ENCODE peak calls at places on chromosome 19, in eight cellular contexts. D is A172, C is body of pancreas, X is HT1080, P is T-cell, Z is Caco-2, S is cardiac fibroblast, F is foreskin fibroblast. L is an unnamed sample.

GRCh38 chr19:10344780-10345179 is 5.4 kb upstream of the ICAM3 start:
- DNase-seq in D (no peak), C (no peak), X (no peak), P (no peak), Z (no peak), S (no peak), F (peak; percentile 64), L (no peak)

GRCh38 chr19:6725513-6726231 is 5.2 kb upstream of the C3 start:
- DNase-seq in D (no peak), C (peak; percentile 55), X (no peak), P (no peak), Z (no peak), S (no peak), F (no peak), L (no peak)

GRCh38 chr19:46728693-46729339 is 11.9 kb upstream of the PRKD2 start:
- DNase-seq in D (no peak), C (peak; percentile 74), X (peak; percentile 57), P (peak; percentile 70), Z (peak; percentile 51), S (peak; percentile 69), F (peak; percentile 82), L (peak; percentile 45)

GRCh38 chr19:46718157-46718933 is 1.4 kb upstream of the PRKD2 start:
- DNase-seq in D (no peak), C (peak; percentile 51), X (no peak), P (peak; percentile 31), Z (no peak), S (no peak), F (peak; percentile 52), L (no peak)

GRCh38 chr19:2288743-2289713 is 7.1 kb upstream of the PEAK3 start:
- DNase-seq in D (no peak), C (no peak), X (no peak), P (no peak), Z (no peak), S (no peak), F (no peak), L (no peak)

GRCh38 chr19:36142046-36142445 is 2.2 kb downstream of the CAPNS1 start:
- DNase-seq in D (no peak), C (no peak), X (no peak), P (no peak), Z (no peak), S (no peak), F (no peak), L (no peak)

GRCh38 chr19:8097198-8097597 is 44.6 kb downstream of the CCL25 start:
- DNase-seq in D (no peak), C (no peak), X (no peak), P (no peak), Z (no peak), S (no peak), F (no peak), L (no peak)

GRCh38 chr19:45276284-45276687 is 25.2 kb downstream of the MARK4 start:
- DNase-seq in D (no peak), C (no peak), X (no peak), P (no peak), Z (no peak), S (peak; percentile 39), F (peak; percentile 22), L (no peak)

GRCh38 chr19:29617336-29618266 is 11.5 kb downstream of the POP4 start:
- DNase-seq in D (no peak), C (no peak), X (no peak), P (no peak), Z (no peak), S (no peak), F (no peak), L (no peak)

GRCh38 chr19:33032218-33032781 is 32.4 kb downstream of the RHPN2 start:
- DNase-seq in D (no peak), C (no peak), X (no peak), P (no peak), Z (peak; percentile 57), S (no peak), F (no peak), L (no peak)

GRCh38 chr19:48918801-48919247 is 14.7 kb upstream of the DHDH start:
- DNase-seq in D (no peak), C (no peak), X (peak; percentile 32), P (no peak), Z (peak; percentile 64), S (no peak), F (peak; percentile 38), L (no peak)

GRCh38 chr19:952680-953500 is 27.1 kb downstream of the ARID3A start:
- DNase-seq in D (no peak), C (peak; percentile 63), X (no peak), P (no peak), Z (peak; percentile 98), S (peak; percentile 28), F (no peak), L (peak; percentile 31)

GRCh38 chr19:33309826-33310225 is 7.5 kb upstream of the CEBPA start:
- DNase-seq in D (no peak), C (no peak), X (no peak), P (no peak), Z (no peak), S (no peak), F (no peak), L (no peak)

GRCh38 chr19:7260161-7260560 is 34.1 kb downstream of the INSR start:
- DNase-seq in D (no peak), C (no peak), X (no peak), P (no peak), Z (no peak), S (no peak), F (no peak), L (no peak)

GRCh38 chr19:7869910-7870511 is 4.2 kb downstream of the PRR36 start:
- DNase-seq in D (no peak), C (peak; percentile 62), X (peak; percentile 74), P (peak; percentile 45), Z (peak; percentile 94), S (peak; percentile 31), F (peak; percentile 54), L (peak; percentile 85)

GRCh38 chr19:17240062-17240854 is 5.5 kb downstream of the NR2F6 start:
- DNase-seq in D (no peak), C (no peak), X (no peak), P (no peak), Z (peak; percentile 64), S (no peak), F (no peak), L (no peak)

GRCh38 chr19:9741476-9742171 is 26.9 kb downstream of the ZNF846 start:
- DNase-seq in D (no peak), C (no peak), X (no peak), P (no peak), Z (no peak), S (no peak), F (peak; percentile 22), L (no peak)

GRCh38 chr19:55563261-55563690 is 17.4 kb downstream of the ZNF579 start:
- DNase-seq in D (peak; percentile 56), C (peak; percentile 71), X (no peak), P (no peak), Z (no peak), S (peak; percentile 70), F (peak; percentile 43), L (no peak)

GRCh38 chr19:48424694-48425219 is 21.0 kb upstream of the GRWD1 start:
- DNase-seq in D (peak; percentile 78), C (no peak), X (peak; percentile 93), P (no peak), Z (no peak), S (peak; percentile 75), F (peak; percentile 64), L (no peak)

GRCh38 chr19:55686311-55687050 is 11.5 kb downstream of the EPN1 start:
- DNase-seq in D (no peak), C (no peak), X (no peak), P (no peak), Z (no peak), S (no peak), F (no peak), L (no peak)

GRCh38 chr19:45975296-45975695 is 1.6 kb upstream of the NOVA2 start:
- DNase-seq in D (no peak), C (no peak), X (no peak), P (no peak), Z (no peak), S (no peak), F (no peak), L (no peak)

GRCh38 chr19:31667106-31667505 is 317.9 kb upstream of the TSHZ3 start:
- DNase-seq in D (no peak), C (no peak), X (no peak), P (no peak), Z (no peak), S (no peak), F (no peak), L (no peak)

GRCh38 chr19:54670576-54671347 is 8.0 kb downstream of the LILRB4 start:
- DNase-seq in D (no peak), C (no peak), X (no peak), P (no peak), Z (no peak), S (no peak), F (no peak), L (no peak)

GRCh38 chr19:38837656-38838121 is 6.1 kb upstream of the ECH1 start:
- DNase-seq in D (peak; percentile 62), C (no peak), X (no peak), P (no peak), Z (peak; percentile 67), S (no peak), F (peak; percentile 39), L (peak; percentile 97)

GRCh38 chr19:11964496-11964857 is 363 bp upstream of the ZNF763 start:
- DNase-seq in D (no peak), C (no peak), X (no peak), P (no peak), Z (no peak), S (no peak), F (no peak), L (no peak)

GRCh38 chr19:11088508-11089253 is 582 bp upstream of the LDLR start:
- DNase-seq in D (peak; percentile 27), C (no peak), X (no peak), P (no peak), Z (no peak), S (peak; percentile 84), F (no peak), L (no peak)

GRCh38 chr19:33374406-33374703 is 846 bp downstream of the CEBPG start:
- DNase-seq in D (no peak), C (peak; percentile 48), X (peak; percentile 16), P (no peak), Z (no peak), S (no peak), F (peak; percentile 53), L (no peak)

GRCh38 chr19:2266183-2266993 is 10.2 kb upstream of the JSRP1 start:
- DNase-seq in D (no peak), C (peak; percentile 85), X (peak; percentile 63), P (no peak), Z (no peak), S (peak; percentile 89), F (peak; percentile 85), L (no peak)

GRCh38 chr19:29410974-29411615 is 114.7 kb upstream of the VSTM2B start:
- DNase-seq in D (no peak), C (no peak), X (no peak), P (no peak), Z (no peak), S (no peak), F (no peak), L (no peak)

GRCh38 chr19:996051-996838 is 4.0 kb upstream of the GRIN3B start:
- DNase-seq in D (no peak), C (peak; percentile 42), X (no peak), P (peak; percentile 45), Z (peak; percentile 71), S (peak; percentile 61), F (peak; percentile 78), L (no peak)

GRCh38 chr19:16739546-16739945 is 19.9 kb downstream of the NWD1 start:
- DNase-seq in D (no peak), C (no peak), X (no peak), P (no peak), Z (no peak), S (no peak), F (no peak), L (no peak)

GRCh38 chr19:2663920-2664571 is 38.4 kb downstream of the GNG7 start:
- DNase-seq in D (no peak), C (peak; percentile 20), X (no peak), P (no peak), Z (no peak), S (peak; percentile 5), F (no peak), L (no peak)

GRCh38 chr19:3632098-3632497 is 5.5 kb upstream of the CACTIN start:
- DNase-seq in D (no peak), C (no peak), X (no peak), P (no peak), Z (no peak), S (no peak), F (no peak), L (no peak)

GRCh38 chr19:31334849-31335624 is 14.2 kb downstream of the TSHZ3 start:
- DNase-seq in D (peak; percentile 51), C (no peak), X (peak; percentile 57), P (no peak), Z (no peak), S (peak; percentile 34), F (no peak), L (no peak)